ENCODE peak calls at places on chromosomes 6 and 20, in five cellular contexts. O, C, U, Z and I are unnamed samples.
A peak's percentile ranks its signal among the peaks of the same experiment; 100 is the strongest.

GRCh38 chr20:5364997-5365597 is 48.3 kb upstream of the PROKR2 start:
- DNase-seq in U (no peak), Z (no peak), C (no peak), O (peak; percentile 25), I (no peak)

GRCh38 chr6:114364295-114364694 is 21.5 kb upstream of the HS3ST5 start:
- DNase-seq in U (no peak), C (peak; percentile 37), Z (no peak), O (no peak), I (no peak)

GRCh38 chr6:71457883-71458282 is 169.3 kb downstream of the OGFRL1 start:
- DNase-seq in U (no peak), C (no peak), Z (peak; percentile 30), O (no peak), I (no peak)

GRCh38 chr20:11376998-11377397 is 540.7 kb upstream of the BTBD3 start:
- DNase-seq in U (no peak), Z (no peak), C (peak; percentile 39), O (no peak), I (peak; percentile 65)

GRCh38 chr6:25655746-25656145 is 3.7 kb downstream of the SCGN start:
- DNase-seq in Z (no peak), U (no peak), O (no peak), C (no peak), I (no peak)

GRCh38 chr20:51014797-51015722 is 7.8 kb downstream of the KCNG1 start:
- DNase-seq in U (no peak), O (peak; percentile 53), Z (no peak), C (no peak), I (peak; percentile 67)

GRCh38 chr6:95690328-95690727 is 113.0 kb downstream of the MANEA start:
- DNase-seq in Z (no peak), U (no peak), C (no peak), O (peak; percentile 7), I (no peak)

GRCh38 chr20:26163890-26164289 is 467.2 kb upstream of the ZNF337 start:
- DNase-seq in O (no peak), C (peak; percentile 26), U (no peak), Z (no peak), I (peak; percentile 81)

GRCh38 chr6:105431226-105431625 is 28.3 kb upstream of the PREP start:
- DNase-seq in Z (no peak), U (no peak), C (peak; percentile 15), O (peak; percentile 65), I (peak; percentile 82)

GRCh38 chr6:40810176-40810575 is 223.0 kb upstream of the LRFN2 start:
- DNase-seq in C (no peak), O (no peak), U (no peak), Z (no peak), I (no peak)

GRCh38 chr6:136289327-136289578 is 393 bp downstream of the BCLAF1 start:
- DNase-seq in C (peak; percentile 72), O (peak; percentile 93), Z (peak; percentile 96), U (peak; percentile 92), I (peak; percentile 90)

GRCh38 chr6:57173886-57174510 is 1.9 kb downstream of the BAG2 start:
- DNase-seq in O (peak; percentile 51), Z (no peak), U (no peak), C (no peak), I (peak; percentile 87)

GRCh38 chr20:63009988-63010769 is 3.4 kb upstream of the BHLHE23 start:
- DNase-seq in U (peak; percentile 65), C (no peak), O (peak; percentile 76), Z (no peak), I (peak; percentile 4)

GRCh38 chr6:156131221-156131903 is 645.8 kb upstream of the ARID1B start:
- DNase-seq in C (no peak), Z (no peak), O (peak; percentile 49), U (no peak), I (no peak)

GRCh38 chr6:5181494-5182287 is 79.1 kb downstream of the LYRM4 start:
- DNase-seq in Z (no peak), U (no peak), C (no peak), O (peak; percentile 73), I (peak; percentile 8)

GRCh38 chr20:1685304-1686052 is 27.9 kb upstream of the SIRPG start:
- DNase-seq in Z (no peak), O (no peak), C (no peak), U (no peak), I (no peak)
- H3K4me3 ChIP-seq in Z (no peak overlapping the region), O (no peak overlapping the region), C (no peak overlapping the region), U (peak overlapping the region; percentile 61), I (no peak overlapping the region)

GRCh38 chr6:150076196-150076893 is 7.4 kb upstream of the ULBP3 start:
- DNase-seq in U (no peak), Z (no peak), O (no peak), C (no peak), I (no peak)
- TF ChIP-seq CTCF in U (no peak), Z (no peak), O (no peak), C (peak; percentile 1), I (peak; percentile 21)

GRCh38 chr6:22680950-22681349 is 111.6 kb downstream of the HDGFL1 start:
- DNase-seq in O (no peak), U (no peak), C (no peak), Z (no peak), I (no peak)

GRCh38 chr6:22681761-22682160 is 112.4 kb downstream of the HDGFL1 start:
- DNase-seq in C (no peak), O (no peak), U (no peak), Z (no peak), I (peak; percentile 1)

GRCh38 chr6:22682979-22683378 is 113.6 kb downstream of the HDGFL1 start:
- DNase-seq in U (no peak), Z (no peak), O (no peak), C (no peak), I (no peak)
- H3K4me3 ChIP-seq in U (no peak overlapping the region), Z (no peak overlapping the region), O (no peak overlapping the region), C (no peak overlapping the region), I (no peak overlapping the region)

GRCh38 chr6:8063762-8064637 is at the start of gene BLOC1S5:
- DNase-seq in U (peak; percentile 96), O (peak; percentile 99), C (peak; percentile 91), Z (peak; percentile 98), I (peak; percentile 97)
- TF ChIP-seq CTCF in U (no peak), O (no peak), C (peak; percentile 12), Z (peak; percentile 12), I (no peak)

DNA sequence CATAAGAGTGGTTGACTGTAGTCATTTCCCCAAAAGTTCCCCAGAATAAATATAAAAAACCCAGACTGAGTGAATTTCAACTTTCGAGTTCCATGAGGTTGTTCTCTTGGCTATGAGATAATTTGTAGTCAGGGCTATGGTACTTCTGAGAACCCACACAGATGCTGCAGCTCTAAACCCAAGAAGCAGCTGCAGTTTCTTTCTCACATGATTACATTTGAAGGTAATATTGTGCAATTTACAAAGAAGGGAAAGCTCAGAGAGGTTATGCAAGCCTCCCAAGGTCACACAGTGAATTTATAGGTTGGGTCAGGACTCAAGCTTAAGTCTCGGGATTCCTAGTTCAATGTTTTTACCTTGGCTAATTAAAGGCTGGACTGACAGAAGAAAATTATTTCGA is 29.7 kb upstream of the CD93 start:
- DNase-seq in Z (no peak), C (peak; percentile 11), O (peak; percentile 55), U (no peak), I (no peak)
- H3K4me3 ChIP-seq in Z (no peak overlapping the region), C (no peak overlapping the region), O (no peak overlapping the region), U (no peak overlapping the region), I (no peak overlapping the region)